ENCODE peak calls at places on chromosomes 5 and 9, in eight cellular contexts. U is H9, E is pons, Y is naive B cell, I is sciatic nerve, A is substantia nigra, O is HT-29, T is A172. W is an unnamed sample.

GRCh38 chr5:67770431-67771025 is 445.0 kb upstream of the PIK3R1 start:
- DNase-seq in U (no peak), E (no peak), Y (no peak), I (no peak), A (no peak), O (peak; percentile 94), T (peak; percentile 4), W (no peak)

GRCh38 chr5:138829341-138829740 is 45.8 kb downstream of the LRRTM2 start:
- DNase-seq in U (no peak), E (no peak), Y (no peak), I (no peak), A (no peak), O (no peak), T (no peak), W (no peak)

GRCh38 chr5:143924311-143924710 is 112.3 kb downstream of the HMHB1 start:
- DNase-seq in U (no peak), E (no peak), Y (no peak), I (no peak), A (no peak), O (no peak), T (no peak), W (no peak)

GRCh38 chr9:97840521-97840920 is 12.5 kb upstream of the FOXE1 start:
- DNase-seq in U (no peak), E (no peak), Y (no peak), I (no peak), A (no peak), O (no peak), T (peak; percentile 57), W (no peak)

GRCh38 chr9:4573634-4574391 is 83.5 kb downstream of the SLC1A1 start:
- DNase-seq in U (no peak), E (no peak), Y (no peak), I (no peak), A (no peak), O (no peak), T (no peak), W (peak; percentile 70)

GRCh38 chr5:150637245-150638052 is 3.0 kb upstream of the SYNPO start:
- DNase-seq in U (no peak), E (no peak), Y (no peak), I (peak; percentile 61), A (no peak), O (no peak), T (peak; percentile 96), W (no peak)

GRCh38 chr5:72063219-72063819 is 44.0 kb upstream of the MAP1B start:
- DNase-seq in U (peak; percentile 47), E (no peak), Y (no peak), I (no peak), A (no peak), O (peak; percentile 49), T (peak; percentile 63), W (no peak)

GRCh38 chr5:87412417-87413115 is at the start of gene CCNH:
- DNase-seq in U (peak; percentile 98), E (peak; percentile 99), Y (peak; percentile 96), I (peak; percentile 98), A (peak; percentile 92), O (peak; percentile 99), T (peak; percentile 95), W (peak; percentile 99)

GRCh38 chr5:115194671-115195070 is 25.0 kb upstream of the TRIM36 start:
- DNase-seq in U (no peak), E (no peak), Y (no peak), I (no peak), A (no peak), O (peak; percentile 71), T (no peak), W (peak; percentile 18)

GRCh38 chr5:142078251-142078650 is 30.3 kb upstream of the NDFIP1 start:
- DNase-seq in U (no peak), E (no peak), Y (no peak), I (no peak), A (no peak), O (no peak), T (no peak), W (no peak)

GRCh38 chr5:2895876-2896275 is 144.4 kb upstream of the IRX2 start:
- DNase-seq in U (peak; percentile 7), E (no peak), Y (no peak), I (peak; percentile 34), A (no peak), O (no peak), T (no peak), W (no peak)

GRCh38 chr5:137888875-137889759 is at the start of gene PKD2L2:
- DNase-seq in U (peak; percentile 81), E (peak; percentile 66), Y (peak; percentile 85), I (peak; percentile 91), A (no peak), O (no peak), T (peak; percentile 48), W (peak; percentile 87)

GRCh38 chr9:75907329-75907728 is 16.9 kb downstream of the PCSK5 start:
- DNase-seq in U (no peak), E (no peak), Y (no peak), I (no peak), A (no peak), O (peak; percentile 41), T (peak; percentile 39), W (no peak)

GRCh38 chr5:81850932-81851331 is 100.0 kb upstream of the SSBP2 start:
- DNase-seq in U (no peak), E (no peak), Y (no peak), I (no peak), A (no peak), O (no peak), T (no peak), W (no peak)

GRCh38 chr9:6051511-6051950 is 36.1 kb upstream of the RANBP6 start:
- DNase-seq in U (no peak), E (no peak), Y (peak; percentile 22), I (no peak), A (no peak), O (no peak), T (no peak), W (no peak)

GRCh38 chr9:124353811-124354274 is 61.4 kb downstream of the PSMB7 start:
- DNase-seq in U (no peak), E (no peak), Y (no peak), I (peak; percentile 54), A (no peak), O (no peak), T (no peak), W (no peak)

GRCh38 chr9:122095010-122095767 is 2.1 kb upstream of the TTLL11 start:
- DNase-seq in U (peak; percentile 65), E (peak; percentile 60), Y (peak; percentile 42), I (no peak), A (no peak), O (peak; percentile 60), T (peak; percentile 60), W (peak; percentile 65)

GRCh38 chr9:94950040-94950732 is 223.7 kb downstream of the AOPEP start:
- DNase-seq in U (no peak), E (no peak), Y (no peak), I (no peak), A (no peak), O (peak; percentile 46), T (no peak), W (no peak)

GRCh38 chr9:135500071-135500524 is 384 bp upstream of the MRPS2 start:
- DNase-seq in U (no peak), E (peak; percentile 42), Y (no peak), I (no peak), A (no peak), O (peak; percentile 27), T (peak; percentile 38), W (no peak)

GRCh38 chr5:143986567-143987242 is 174.7 kb downstream of the HMHB1 start:
- DNase-seq in U (no peak), E (no peak), Y (no peak), I (no peak), A (no peak), O (peak; percentile 2), T (peak; percentile 30), W (no peak)

W was measured in Ammon's horn.